ENCODE peak calls at places on chromosome 2, in nine cellular contexts. K, E, G, N, B, Z, H, D and Q are unnamed samples.

GRCh38 chr2:197163755-197164753 is 146.5 kb downstream of the ANKRD44 start:
- DNase-seq in Z (no peak), G (peak), B (peak), N (no peak), K (peak), D (no peak), H (no peak), E (no peak), Q (no peak)

GRCh38 chr2:189555243-189555642 is 25.3 kb downstream of the SLC40A1 start:
- DNase-seq in B (no peak), N (no peak), D (no peak), E (no peak), H (peak), Z (no peak), G (no peak), K (no peak), Q (no peak)

GRCh38 chr2:75276093-75277055 is 77.1 kb upstream of the TACR1 start:
- DNase-seq in N (no peak), B (no peak), D (no peak), K (no peak), Z (no peak), G (no peak), H (peak), E (no peak), Q (no peak)

GRCh38 chr2:225337183-225337582 is 62.3 kb upstream of the NYAP2 start:
- DNase-seq in E (no peak), Z (no peak), N (no peak), G (no peak), D (no peak), B (no peak), H (peak), K (no peak), Q (no peak)

GRCh38 chr2:86292571-86293515 is 44.6 kb downstream of the REEP1 start:
- DNase-seq in B (no peak), G (no peak), K (no peak), D (no peak), Z (no peak), H (no peak), N (no peak), E (no peak), Q (no peak)

GRCh38 chr2:695111-695510 is 17.9 kb upstream of the TMEM18 start:
- DNase-seq in B (no peak), N (no peak), H (no peak), Z (no peak), D (no peak), G (no peak), K (no peak), E (no peak), Q (no peak)

GRCh38 chr2:52390651-52391050 is 1358.7 kb upstream of the NRXN1 start:
- DNase-seq in B (no peak), D (no peak), Z (no peak), E (no peak), G (no peak), N (no peak), H (no peak), K (no peak), Q (no peak)

GRCh38 chr2:220127311-220127710 is 499.9 kb downstream of the SLC4A3 start:
- DNase-seq in D (no peak), E (no peak), H (peak), G (no peak), N (no peak), B (no peak), Z (no peak), K (no peak), Q (no peak)

GRCh38 chr2:160505236-160505635 is 11.6 kb upstream of the RBMS1 start:
- DNase-seq in E (no peak), H (no peak), Z (no peak), D (no peak), K (no peak), N (no peak), B (no peak), G (no peak), Q (no peak)

GRCh38 chr2:204033601-204034495 is 97.3 kb downstream of the ICOS start:
- DNase-seq in K (no peak), G (no peak), Z (no peak), H (no peak), B (no peak), N (no peak), D (no peak), E (no peak), Q (no peak)

GRCh38 chr2:207854484-207855386 is 85.0 kb upstream of the FZD5 start:
- DNase-seq in G (no peak), B (no peak), N (no peak), D (no peak), K (no peak), Z (no peak), E (no peak), H (peak), Q (no peak)

GRCh38 chr2:5695641-5696350 is 3.6 kb downstream of the SOX11 start:
- DNase-seq in E (peak), N (no peak), G (no peak), Z (no peak), B (peak), H (no peak), D (no peak), K (peak), Q (no peak)

GRCh38 chr2:150878347-150878746 is 383.3 kb downstream of the RBM43 start:
- DNase-seq in G (no peak), B (no peak), K (no peak), D (no peak), H (peak), Z (no peak), E (no peak), N (peak), Q (no peak)

GRCh38 chr2:1548910-1549673 is 135.8 kb downstream of the TPO start:
- DNase-seq in D (peak), E (no peak), Z (no peak), K (no peak), N (no peak), G (no peak), B (no peak), H (no peak), Q (no peak)

GRCh38 chr2:148528356-148529064 is 116.0 kb upstream of the EPC2 start:
- DNase-seq in B (no peak), H (no peak), N (no peak), G (no peak), K (no peak), D (no peak), E (no peak), Z (no peak), Q (no peak)

GRCh38 chr2:148643998-148644884 is at the start of gene EPC2:
- DNase-seq in H (peak), N (no peak), B (peak), K (peak), D (peak), G (peak), Z (peak), E (peak), Q (peak)

GRCh38 chr2:85785027-85785822 is 31.4 kb downstream of the ATOH8 start:
- DNase-seq in D (peak), E (no peak), H (no peak), N (no peak), K (peak), G (peak), Z (no peak), B (peak), Q (no peak)

GRCh38 chr2:36058953-36059352 is 296.6 kb upstream of the CRIM1 start:
- DNase-seq in G (no peak), K (no peak), Z (no peak), H (peak), B (no peak), N (no peak), E (peak), D (no peak), Q (no peak)

GRCh38 chr2:44931177-44931795 is 10.2 kb upstream of the SIX3 start:
- DNase-seq in Z (no peak), G (no peak), D (no peak), B (no peak), E (no peak), N (no peak), H (no peak), K (no peak), Q (no peak)

GRCh38 chr2:188193230-188193629 is 98.4 kb upstream of the GULP1 start:
- DNase-seq in D (no peak), B (no peak), E (no peak), G (no peak), K (no peak), H (peak), Z (no peak), N (no peak), Q (no peak)

GRCh38 chr2:159921752-159922404 is 123.9 kb upstream of the CD302 start:
- DNase-seq in N (peak), G (peak), H (peak), D (peak), B (peak), E (peak), Z (peak), K (peak), Q (peak)

GRCh38 chr2:230408244-230408842 is 7.7 kb upstream of the SP100 start:
- DNase-seq in N (no peak), B (no peak), Z (no peak), D (no peak), E (no peak), K (no peak), H (peak), G (peak), Q (no peak)

GRCh38 chr2:144320491-144320890 is 199.4 kb downstream of the ZEB2 start:
- DNase-seq in E (peak), N (no peak), G (no peak), B (no peak), K (no peak), H (peak), Z (peak), D (no peak), Q (no peak)

GRCh38 chr2:179657068-179657467 is 204.3 kb downstream of the ZNF385B start:
- DNase-seq in H (peak), N (no peak), G (no peak), D (no peak), K (no peak), E (no peak), Z (no peak), B (no peak), Q (no peak)

GRCh38 chr2:98498703-98499445 is 54.2 kb downstream of the INPP4A start:
- DNase-seq in G (no peak), K (no peak), H (no peak), B (no peak), E (no peak), Z (no peak), D (no peak), N (no peak), Q (no peak)

GRCh38 chr2:236440110-236440881 is 129.3 kb upstream of the ACKR3 start:
- DNase-seq in B (no peak), K (no peak), N (no peak), G (no peak), D (no peak), H (no peak), E (no peak), Z (no peak), Q (no peak)

GRCh38 chr2:190615555-190616200 is 33.2 kb upstream of the NAB1 start:
- DNase-seq in B (no peak), G (no peak), N (no peak), Z (no peak), D (no peak), E (no peak), H (no peak), K (no peak), Q (no peak)

GRCh38 chr2:207408086-207408794 is 121.5 kb upstream of the CREB1 start:
- DNase-seq in G (no peak), B (no peak), D (no peak), Z (no peak), K (no peak), E (no peak), H (peak), N (no peak), Q (no peak)

GRCh38 chr2:143123911-143124310 is 5.3 kb upstream of the ARHGAP15 start:
- DNase-seq in H (no peak), D (no peak), E (no peak), N (no peak), Z (no peak), G (no peak), K (no peak), B (no peak), Q (no peak)

GRCh38 chr2:168165418-168165817 is 82.0 kb downstream of the STK39 start:
- DNase-seq in G (no peak), K (no peak), H (no peak), B (no peak), E (no peak), N (no peak), D (no peak), Z (no peak), Q (no peak)

GRCh38 chr2:104944495-104944894 is 90.6 kb downstream of the POU3F3 start:
- DNase-seq in G (no peak), Z (no peak), N (peak), K (peak), D (no peak), E (peak), B (no peak), H (peak), Q (no peak)

GRCh38 chr2:238596571-238597551 is 170.1 kb downstream of the ASB1 start:
- DNase-seq in Z (no peak), N (peak), K (no peak), B (no peak), D (peak), H (peak), G (peak), E (no peak), Q (no peak)

GRCh38 chr2:234308073-234308813 is 188.6 kb downstream of the ARL4C start:
- DNase-seq in K (no peak), B (no peak), D (no peak), H (no peak), Z (no peak), G (no peak), E (no peak), N (no peak), Q (no peak)
- TF ChIP-seq CTCF in K (no peak), B (no peak), D (no peak), H (no peak), Z (no peak), G (no peak), E (no peak), N (no peak), Q (peak)

DNA sequence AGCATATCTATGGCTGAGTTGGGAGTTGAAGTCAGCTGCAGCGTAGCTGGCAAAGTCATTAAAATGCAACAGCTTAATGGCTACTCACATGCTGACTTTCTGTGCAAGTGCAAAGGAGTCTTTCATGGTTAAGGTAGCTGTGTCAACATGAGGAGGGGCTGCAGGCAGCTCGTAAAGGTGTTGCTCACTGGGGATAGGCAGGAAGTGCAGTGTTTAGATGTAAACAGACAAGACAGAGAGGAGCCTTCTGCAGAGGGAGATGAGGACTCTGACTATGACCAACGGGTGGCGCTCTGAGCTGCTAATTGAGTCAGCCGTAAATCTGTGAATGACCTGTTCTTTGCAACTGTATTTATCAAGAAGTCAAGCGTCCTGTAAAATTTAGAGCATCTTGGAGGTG is 22.3 kb upstream of the CAVIN2 start:
- DNase-seq in G (no peak), H (peak), B (peak), E (no peak), N (no peak), K (peak), Z (no peak), D (no peak), Q (no peak)
- TF ChIP-seq CTCF in G (no peak), H (peak), B (peak), E (peak), N (peak), K (peak), Z (no peak), D (no peak), Q (no peak)

DNA sequence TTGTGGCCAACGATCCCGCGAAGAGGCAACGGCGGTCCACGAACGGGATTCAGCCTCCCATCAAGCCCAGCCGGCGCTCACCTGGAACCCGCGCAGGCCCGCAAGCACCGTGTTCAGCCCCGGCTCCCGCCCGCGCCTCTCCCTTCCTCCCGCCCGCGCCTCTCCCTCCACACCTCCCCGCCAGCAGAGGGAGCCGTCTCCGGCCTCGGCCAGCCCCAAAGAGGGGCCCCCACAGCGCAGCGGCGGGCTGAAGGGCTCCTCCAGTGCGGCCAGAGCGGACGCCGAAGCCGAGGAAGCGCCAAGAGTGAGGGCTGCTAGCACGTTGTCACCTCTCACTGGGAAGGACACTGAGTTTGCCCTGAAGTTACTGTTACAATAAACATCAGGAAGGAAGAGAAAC is 55.3 kb upstream of the LAPTM4A start:
- DNase-seq in B (peak), Z (peak), D (no peak), N (no peak), K (peak), G (peak), E (no peak), H (no peak), Q (no peak)
- TF ChIP-seq CTCF in B (no peak), Z (peak), D (peak), N (no peak), K (peak), G (peak), E (no peak), H (peak), Q (peak)

GRCh38 chr2:73917296-73917695 is 9.4 kb upstream of the DGUOK start:
- DNase-seq in H (no peak), G (no peak), D (no peak), E (no peak), Z (no peak), N (no peak), K (no peak), B (no peak), Q (no peak)
- TF ChIP-seq CTCF in H (no peak), G (no peak), D (no peak), E (no peak), Z (no peak), N (no peak), K (no peak), B (no peak), Q (no peak)

DNA sequence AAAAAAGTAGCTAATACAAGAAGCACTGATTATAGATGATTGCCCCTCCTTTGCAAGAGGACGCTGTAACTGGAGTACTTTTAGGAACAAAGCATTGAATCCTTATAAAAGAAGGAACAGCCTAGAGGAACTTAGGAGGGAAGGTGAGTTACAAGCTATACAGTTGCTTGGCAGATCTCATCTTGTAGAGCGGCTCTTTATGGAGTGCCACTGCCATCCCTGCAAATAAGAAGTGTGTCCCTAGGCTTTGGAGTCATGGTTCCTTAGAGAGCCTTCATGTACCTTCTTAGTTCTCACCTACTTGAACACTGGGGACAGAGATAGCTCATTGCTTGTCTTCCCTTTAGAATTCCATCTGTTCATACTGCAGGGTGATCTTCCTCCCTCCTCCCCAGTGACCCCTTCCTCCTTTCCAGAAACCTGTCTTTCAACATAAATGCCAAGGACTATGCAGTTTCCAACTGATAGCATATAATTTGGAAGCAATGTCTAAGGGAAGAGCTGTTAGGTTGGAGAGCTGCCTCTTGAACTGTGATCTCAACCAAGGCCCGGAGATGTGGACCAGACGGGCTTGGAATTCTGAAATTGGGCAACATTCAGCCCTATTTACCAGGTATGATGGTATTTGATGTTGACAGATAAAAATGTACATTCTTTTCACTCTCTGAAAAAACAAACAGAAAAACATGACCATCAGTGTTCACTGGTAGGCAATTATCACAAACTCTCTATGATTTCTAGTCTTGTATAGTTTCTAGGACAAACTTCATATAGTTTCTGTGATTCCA is 7.5 kb downstream of the FMNL2 start:
- DNase-seq in G (no peak), K (no peak), N (no peak), E (no peak), H (no peak), Z (no peak), B (no peak), D (no peak), Q (no peak)
- TF ChIP-seq CTCF in G (no peak), K (no peak), N (no peak), E (no peak), H (no peak), Z (no peak), B (no peak), D (no peak), Q (no peak)

GRCh38 chr2:63544017-63544627 is 44.2 kb downstream of the WDPCP start:
- DNase-seq in Z (no peak), K (no peak), G (no peak), B (no peak), N (no peak), H (peak), D (no peak), E (peak), Q (no peak)
- TF ChIP-seq CTCF in Z (peak), K (peak), G (peak), B (peak), N (peak), H (peak), D (no peak), E (peak), Q (peak)

DNA sequence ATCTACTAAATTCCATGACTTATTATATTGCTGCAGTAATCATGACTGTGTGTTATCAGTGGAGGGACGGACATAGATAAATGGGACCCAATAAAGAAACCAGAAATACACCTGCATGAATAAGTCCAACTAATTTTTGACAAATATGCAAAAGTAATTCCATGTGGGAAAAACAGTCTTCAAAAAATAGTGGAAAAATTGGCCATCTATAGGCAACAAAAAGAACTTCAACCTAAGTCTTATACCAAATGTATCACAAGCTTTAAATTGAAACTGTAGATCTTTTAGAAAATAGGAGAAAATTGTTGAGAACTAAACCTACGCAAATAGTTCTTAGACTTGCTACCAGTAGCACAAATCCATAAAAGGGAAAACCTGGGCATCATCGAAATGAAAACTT is 376.2 kb downstream of the NCKAP5 start:
- DNase-seq in G (no peak), Z (no peak), D (no peak), N (no peak), K (no peak), H (no peak), E (no peak), B (no peak), Q (no peak)
- TF ChIP-seq CTCF in G (no peak), Z (no peak), D (no peak), N (no peak), K (no peak), H (no peak), E (no peak), B (no peak), Q (no peak)

DNA sequence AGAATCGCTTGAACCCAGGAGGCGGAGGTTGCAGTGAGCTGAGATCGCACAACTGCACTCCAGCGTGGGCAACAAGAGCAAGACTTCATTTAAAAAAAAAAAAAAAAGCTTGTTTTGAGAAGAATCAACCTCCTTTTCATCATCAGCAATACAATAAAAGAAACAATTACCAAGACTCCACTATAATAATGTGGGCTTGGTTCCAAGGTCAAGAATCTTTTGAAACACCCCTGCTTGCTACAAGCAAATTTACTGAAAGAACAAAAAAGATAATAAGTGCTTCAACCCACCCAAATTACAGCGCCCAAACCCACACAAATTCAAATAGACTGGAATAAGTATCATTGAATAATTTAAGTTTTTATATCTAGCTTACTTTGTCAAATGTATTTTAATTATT is 33.6 kb upstream of the MAPRE3 start:
- DNase-seq in G (no peak), B (no peak), H (no peak), N (no peak), D (no peak), K (no peak), Z (no peak), E (no peak), Q (no peak)
- TF ChIP-seq CTCF in G (no peak), B (no peak), H (no peak), N (no peak), D (no peak), K (no peak), Z (no peak), E (no peak), Q (no peak)

GRCh38 chr2:211930331-211930730 is 608.3 kb downstream of the ERBB4 start:
- DNase-seq in K (no peak), D (no peak), Z (no peak), H (no peak), N (no peak), E (peak), B (no peak), G (no peak), Q (no peak)
- TF ChIP-seq CTCF in K (no peak), D (no peak), Z (no peak), H (no peak), N (no peak), E (peak), B (no peak), G (no peak), Q (no peak)